ENCODE peak calls at places on chromosomes 13 and 19, in eight cellular contexts. X is NCI-H446; H is posterior cingulate gyrus; J is T follicular helper cell; B is stimulated activated CD4-positive, alpha-beta T cell treated with anti-CD3 and anti-CD28 coated beads, Interleukin-2, amount 100 ng/mL, for 48 hours; I is foreskin fibroblast; P is CD8-positive, alpha-beta memory T cell; K is skeletal muscle cell. L is an unnamed sample.

GRCh38 chr19:40791996-40792395 is 7.0 kb upstream of the EGLN2 start:
- DNase-seq in K (no peak), H (no peak), J (no peak), X (no peak), P (no peak), B (no peak), I (no peak), L (no peak)

GRCh38 chr19:6278740-6279619 is 795 bp downstream of the MLLT1 start:
- DNase-seq in H (peak), J (no peak), X (no peak), K (no peak), P (peak), B (no peak), I (no peak), L (no peak)

GRCh38 chr13:55728229-55728628 is 1412.5 kb upstream of the PRR20A start:
- DNase-seq in K (no peak), X (no peak), B (no peak), H (no peak), I (no peak), P (no peak), J (no peak), L (no peak)

GRCh38 chr19:20858861-20859260 is 64.2 kb upstream of the ZNF85 start:
- DNase-seq in K (no peak), I (no peak), J (no peak), B (no peak), X (no peak), H (no peak), P (no peak), L (no peak)

GRCh38 chr13:49641810-49642291 is 13.5 kb downstream of the ARL11 start:
- DNase-seq in X (no peak), B (no peak), H (no peak), I (peak), J (no peak), K (peak), P (no peak), L (peak)

GRCh38 chr13:111050539-111050879 is 64.6 kb upstream of the ARHGEF7 start:
- DNase-seq in J (no peak), P (no peak), I (no peak), X (no peak), B (no peak), K (no peak), H (no peak), L (no peak)

GRCh38 chr19:41575998-41576397 is at the start of gene CEACAM21:
- DNase-seq in P (no peak), H (no peak), X (no peak), I (no peak), K (no peak), J (peak), B (no peak), L (no peak)

GRCh38 chr19:13892885-13893284 is 13.0 kb downstream of the BRME1 start:
- DNase-seq in K (no peak), I (no peak), X (no peak), B (no peak), H (no peak), J (no peak), P (no peak), L (no peak)

GRCh38 chr19:43789029-43789428 is 8.3 kb upstream of the KCNN4 start:
- DNase-seq in X (no peak), J (no peak), H (peak), I (no peak), P (no peak), K (no peak), B (no peak), L (no peak)

GRCh38 chr19:29614046-29614445 is 8.0 kb downstream of the POP4 start:
- DNase-seq in I (no peak), K (no peak), J (no peak), X (no peak), B (no peak), H (peak), P (no peak), L (no peak)

GRCh38 chr19:3618144-3618810 is 8.3 kb downstream of the CACTIN start:
- DNase-seq in B (peak), K (no peak), X (no peak), H (peak), J (peak), I (peak), P (peak), L (peak)

GRCh38 chr19:38395381-38396127 is 7.1 kb downstream of the SPRED3 start:
- DNase-seq in I (no peak), X (no peak), P (no peak), K (no peak), B (peak), J (no peak), H (no peak), L (no peak)

GRCh38 chr19:54502518-54503048 is at the start of gene LAIR2:
- DNase-seq in P (no peak), B (no peak), I (no peak), K (no peak), J (no peak), H (no peak), X (no peak), L (no peak)

GRCh38 chr19:55253842-55254624 is 4.8 kb downstream of the PPP6R1 start:
- DNase-seq in P (peak), X (no peak), K (no peak), I (no peak), H (peak), J (peak), B (peak), L (no peak)

GRCh38 chr19:13629687-13630357 is 123.5 kb upstream of the CACNA1A start:
- DNase-seq in P (no peak), B (no peak), I (peak), H (no peak), J (no peak), K (peak), X (no peak), L (no peak)

GRCh38 chr19:57850553-57851017 is 926 bp downstream of the ZNF587 start:
- DNase-seq in K (peak), X (no peak), H (no peak), P (no peak), B (no peak), I (no peak), J (no peak), L (no peak)

GRCh38 chr13:40483601-40484000 is 182.8 kb downstream of the FOXO1 start:
- DNase-seq in J (no peak), H (peak), I (no peak), K (no peak), P (no peak), X (no peak), B (no peak), L (no peak)

GRCh38 chr19:813359-814107 is 8.2 kb downstream of the PLPPR3 start:
- DNase-seq in X (no peak), H (peak), P (no peak), B (no peak), K (no peak), I (no peak), J (no peak), L (no peak)

GRCh38 chr13:31670831-31671617 is 68.3 kb upstream of the RXFP2 start:
- DNase-seq in H (no peak), K (no peak), J (no peak), I (peak), X (no peak), B (no peak), P (no peak), L (no peak)

GRCh38 chr13:94400874-94401273 is 78.6 kb downstream of the DCT start:
- DNase-seq in B (no peak), I (no peak), K (no peak), P (no peak), J (no peak), X (no peak), H (no peak), L (no peak)

GRCh38 chr19:19132912-19133311 is 5.4 kb downstream of the TMEM161A start:
- DNase-seq in H (no peak), P (no peak), X (no peak), J (no peak), K (no peak), B (no peak), I (no peak), L (no peak)

GRCh38 chr19:8081569-8082550 is 29.3 kb downstream of the CCL25 start:
- DNase-seq in P (no peak), I (no peak), J (no peak), H (peak), K (no peak), X (no peak), B (no peak), L (no peak)

GRCh38 chr19:10797078-10797477 is 38.9 kb downstream of the TMED1 start:
- DNase-seq in H (no peak), P (peak), B (no peak), X (no peak), I (no peak), J (peak), K (no peak), L (no peak)

GRCh38 chr19:40588110-40588854 is 11.6 kb downstream of the SHKBP1 start:
- DNase-seq in H (no peak), K (no peak), I (no peak), J (no peak), X (no peak), B (no peak), P (no peak), L (no peak)

GRCh38 chr13:40187836-40188591 is 478.4 kb downstream of the FOXO1 start:
- DNase-seq in P (peak), H (no peak), I (no peak), J (peak), B (peak), X (no peak), K (no peak), L (no peak)

GRCh38 chr19:1907563-1908363 is 2.6 kb downstream of the ADAT3 start:
- DNase-seq in I (no peak), X (no peak), K (no peak), H (peak), J (no peak), P (no peak), B (no peak), L (no peak)

GRCh38 chr19:4375620-4376228 is 24.6 kb downstream of the SH3GL1 start:
- DNase-seq in P (no peak), J (no peak), K (peak), I (peak), X (no peak), H (peak), B (no peak), L (no peak)

GRCh38 chr13:94057618-94058017 is 421.9 kb downstream of the DCT start:
- DNase-seq in B (no peak), J (no peak), I (no peak), K (no peak), H (no peak), P (no peak), X (no peak), L (no peak)

GRCh38 chr13:53249236-53249635 is 220.6 kb downstream of the OLFM4 start:
- DNase-seq in B (no peak), P (no peak), H (no peak), I (no peak), X (no peak), J (no peak), K (no peak), L (no peak)

GRCh38 chr13:41905600-41906254 is 55.2 kb downstream of the VWA8 start:
- DNase-seq in X (no peak), K (no peak), I (no peak), H (no peak), B (no peak), P (no peak), J (no peak), L (no peak)

GRCh38 chr13:106602178-106602577 is 34.2 kb upstream of the ARGLU1 start:
- DNase-seq in K (no peak), H (no peak), X (peak), I (no peak), J (no peak), B (no peak), P (no peak), L (no peak)

GRCh38 chr19:13781547-13781946 is 7.3 kb downstream of the C19orf53 start:
- DNase-seq in P (no peak), K (peak), X (no peak), B (no peak), H (peak), I (peak), J (no peak), L (no peak)

GRCh38 chr19:9877775-9878510 is 42.8 kb downstream of the PIN1 start:
- DNase-seq in I (peak), H (no peak), B (no peak), P (no peak), J (no peak), K (peak), X (no peak), L (peak)

GRCh38 chr13:75762066-75762937 is 126.2 kb downstream of the LMO7 start:
- DNase-seq in P (no peak), H (no peak), I (no peak), X (no peak), B (peak), K (no peak), J (no peak), L (no peak)